ENCODE peak calls at places on chromosomes 11 and 22, in six cellular contexts. One of them, this sample, is unnamed.

GRCh38 chr11:119641991-119642745 is 86.8 kb downstream of the NECTIN1 start:
- DNase-seq in colonic mucosa: no peak
- DNase-seq in fibroblast of lung: peak
- DNase-seq in stomach: no peak
- DNase-seq in mesothelial cell of epicardium: no peak
- DNase-seq in AG04450: no peak
- DNase-seq in this sample: no peak

GRCh38 chr11:104570088-104570701 is 328.1 kb downstream of the CASP12 start:
- DNase-seq in mesothelial cell of epicardium: no peak
- DNase-seq in stomach: no peak
- DNase-seq in AG04450: no peak
- DNase-seq in fibroblast of lung: no peak
- DNase-seq in colonic mucosa: no peak
- DNase-seq in this sample: no peak

GRCh38 chr11:75523189-75523588 is 2.6 kb downstream of the GDPD5 start:
- DNase-seq in stomach: no peak
- DNase-seq in colonic mucosa: no peak
- DNase-seq in AG04450: no peak
- DNase-seq in mesothelial cell of epicardium: no peak
- DNase-seq in fibroblast of lung: no peak
- DNase-seq in this sample: no peak

GRCh38 chr11:69674267-69674885 is 777 bp downstream of the LTO1 start:
- DNase-seq in stomach: peak
- DNase-seq in AG04450: peak
- DNase-seq in mesothelial cell of epicardium: no peak
- DNase-seq in fibroblast of lung: peak
- DNase-seq in colonic mucosa: peak
- DNase-seq in this sample: no peak

GRCh38 chr11:107882095-107882820 is 23.7 kb upstream of the SLC35F2 start:
- DNase-seq in mesothelial cell of epicardium: no peak
- DNase-seq in colonic mucosa: no peak
- DNase-seq in fibroblast of lung: no peak
- DNase-seq in AG04450: no peak
- DNase-seq in stomach: no peak
- DNase-seq in this sample: no peak

GRCh38 chr11:126163779-126164178 is 47.7 kb downstream of the RPUSD4 start:
- DNase-seq in AG04450: no peak
- DNase-seq in fibroblast of lung: no peak
- DNase-seq in colonic mucosa: no peak
- DNase-seq in stomach: no peak
- DNase-seq in mesothelial cell of epicardium: no peak
- DNase-seq in this sample: no peak

GRCh38 chr11:69744435-69744834 is 30.7 kb downstream of the FGF4 start:
- DNase-seq in stomach: no peak
- DNase-seq in colonic mucosa: no peak
- DNase-seq in AG04450: peak
- DNase-seq in mesothelial cell of epicardium: no peak
- DNase-seq in fibroblast of lung: peak
- DNase-seq in this sample: no peak

GRCh38 chr11:103940542-103940941 is 95.9 kb upstream of the DDI1 start:
- DNase-seq in colonic mucosa: no peak
- DNase-seq in AG04450: no peak
- DNase-seq in mesothelial cell of epicardium: no peak
- DNase-seq in stomach: no peak
- DNase-seq in fibroblast of lung: no peak
- DNase-seq in this sample: no peak

GRCh38 chr22:24112188-24112587 is 69.1 kb upstream of the SUSD2 start:
- DNase-seq in AG04450: no peak
- DNase-seq in fibroblast of lung: no peak
- DNase-seq in colonic mucosa: no peak
- DNase-seq in stomach: no peak
- DNase-seq in mesothelial cell of epicardium: no peak
- DNase-seq in this sample: no peak

GRCh38 chr11:34065505-34066203 is 14.1 kb downstream of the CAPRIN1 start:
- DNase-seq in colonic mucosa: no peak
- DNase-seq in fibroblast of lung: peak
- DNase-seq in mesothelial cell of epicardium: no peak
- DNase-seq in AG04450: no peak
- DNase-seq in stomach: no peak
- DNase-seq in this sample: no peak

DNA sequence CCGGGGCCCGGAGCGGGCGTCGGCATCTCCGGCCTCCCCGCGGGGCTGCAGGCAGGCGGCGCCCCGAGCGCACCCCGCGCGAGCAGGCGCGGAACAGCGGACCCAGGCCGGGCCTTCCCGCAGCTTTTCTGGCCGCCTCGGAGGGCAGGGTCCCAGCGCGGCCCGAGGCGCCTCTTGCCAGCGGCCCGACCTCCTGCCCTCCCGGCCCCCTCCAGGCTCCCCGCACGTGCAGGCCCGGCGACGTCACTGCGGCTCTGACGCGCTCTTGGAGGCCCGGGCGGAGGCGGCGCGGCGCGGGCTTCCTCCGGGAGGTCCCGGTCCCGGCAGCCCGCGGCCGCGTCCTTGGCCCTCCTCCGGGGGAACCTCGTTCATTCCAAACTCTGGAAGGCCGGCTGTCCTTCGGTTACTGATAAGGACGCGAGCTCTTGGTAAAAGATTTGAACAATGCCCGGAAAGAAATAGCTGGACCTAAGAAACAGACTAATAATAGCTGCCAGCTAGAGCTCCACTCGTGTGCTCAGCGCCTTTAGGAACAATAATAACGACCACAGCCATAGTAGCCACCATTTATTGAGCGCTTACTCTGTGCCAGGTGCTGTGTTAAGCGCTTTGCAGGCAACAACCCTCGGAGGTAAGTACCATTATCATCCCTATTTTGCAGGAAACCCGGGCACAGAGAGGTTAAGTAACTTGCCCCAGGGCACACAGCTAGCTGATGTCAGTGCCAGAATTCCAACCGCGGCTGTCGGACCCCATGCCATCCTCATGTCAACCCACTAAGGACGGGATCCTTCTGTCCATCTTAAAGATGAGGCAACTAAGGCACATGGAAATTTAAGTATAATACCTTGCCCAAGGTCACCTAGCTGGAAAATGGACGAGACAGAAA is 39.1 kb upstream of the CREB3L1 start:
- DNase-seq in AG04450: no peak
- DNase-seq in fibroblast of lung: peak
- DNase-seq in mesothelial cell of epicardium: peak
- DNase-seq in stomach: peak
- DNase-seq in colonic mucosa: peak
- DNase-seq in this sample: no peak
- TF ChIP-seq CTCF in AG04450: no peak
- TF ChIP-seq CTCF in fibroblast of lung: no peak
- TF ChIP-seq CTCF in mesothelial cell of epicardium: no peak
- TF ChIP-seq CTCF in stomach: no peak
- TF ChIP-seq CTCF in colonic mucosa: no peak
- TF ChIP-seq CTCF in this sample: peak

GRCh38 chr11:45846974-45847907 is at the start of gene CRY2:
- DNase-seq in colonic mucosa: peak
- DNase-seq in mesothelial cell of epicardium: peak
- DNase-seq in AG04450: peak
- DNase-seq in stomach: peak
- DNase-seq in fibroblast of lung: peak
- DNase-seq in this sample: peak

GRCh38 chr11:45850446-45850845 is 3.2 kb downstream of the CRY2 start:
- DNase-seq in AG04450: no peak
- DNase-seq in fibroblast of lung: no peak
- DNase-seq in mesothelial cell of epicardium: no peak
- DNase-seq in stomach: no peak
- DNase-seq in colonic mucosa: no peak
- DNase-seq in this sample: no peak

GRCh38 chr11:45847908-45848316 is 637 bp downstream of the CRY2 start:
- DNase-seq in colonic mucosa: peak
- DNase-seq in mesothelial cell of epicardium: peak
- DNase-seq in stomach: peak
- DNase-seq in AG04450: no peak
- DNase-seq in fibroblast of lung: peak
- DNase-seq in this sample: no peak

GRCh38 chr11:45846174-45846675 is 1.1 kb upstream of the CRY2 start:
- DNase-seq in fibroblast of lung: no peak
- DNase-seq in AG04450: no peak
- DNase-seq in stomach: no peak
- DNase-seq in colonic mucosa: no peak
- DNase-seq in mesothelial cell of epicardium: no peak
- DNase-seq in this sample: no peak

DNA sequence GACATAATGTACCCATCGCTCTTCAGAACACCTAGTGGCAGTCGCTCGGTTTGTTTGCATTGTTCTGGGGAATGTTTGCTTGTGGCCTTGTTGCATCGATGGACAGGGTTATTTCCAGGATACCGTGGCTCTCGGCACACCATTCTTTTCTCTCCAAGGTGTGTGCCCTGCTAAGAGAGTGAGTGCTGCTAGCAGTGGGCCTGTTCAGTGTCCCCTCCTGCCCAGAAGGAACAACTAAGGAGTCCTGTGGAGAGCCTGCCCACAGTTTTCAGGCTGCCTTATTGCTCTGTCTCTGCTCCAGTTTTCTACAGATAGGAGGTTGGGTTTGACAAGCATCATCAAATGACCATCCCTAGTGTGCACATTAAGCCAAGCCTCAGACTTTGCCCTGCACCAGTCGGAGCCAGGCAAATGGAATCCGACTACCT is 1.4 kb downstream of the CRY2 start:
- DNase-seq in AG04450: no peak
- DNase-seq in fibroblast of lung: no peak
- DNase-seq in stomach: peak
- DNase-seq in mesothelial cell of epicardium: no peak
- DNase-seq in colonic mucosa: no peak
- DNase-seq in this sample: no peak
- TF ChIP-seq CTCF in AG04450: no peak
- TF ChIP-seq CTCF in fibroblast of lung: no peak
- TF ChIP-seq CTCF in stomach: no peak
- TF ChIP-seq CTCF in mesothelial cell of epicardium: no peak
- TF ChIP-seq CTCF in colonic mucosa: no peak
- TF ChIP-seq CTCF in this sample: no peak

GRCh38 chr11:4921796-4922195 is 2.3 kb downstream of the OR51G1 start:
- DNase-seq in AG04450: no peak
- DNase-seq in fibroblast of lung: no peak
- DNase-seq in colonic mucosa: no peak
- DNase-seq in mesothelial cell of epicardium: no peak
- DNase-seq in stomach: no peak
- DNase-seq in this sample: no peak
- TF ChIP-seq CTCF in AG04450: no peak
- TF ChIP-seq CTCF in fibroblast of lung: no peak
- TF ChIP-seq CTCF in colonic mucosa: no peak
- TF ChIP-seq CTCF in mesothelial cell of epicardium: no peak
- TF ChIP-seq CTCF in stomach: no peak
- TF ChIP-seq CTCF in this sample: no peak

GRCh38 chr22:25898707-25899365 is 156.8 kb downstream of the MYO18B start:
- DNase-seq in stomach: no peak
- DNase-seq in colonic mucosa: no peak
- DNase-seq in AG04450: no peak
- DNase-seq in fibroblast of lung: no peak
- DNase-seq in mesothelial cell of epicardium: no peak
- DNase-seq in this sample: no peak
- TF ChIP-seq CTCF in stomach: no peak
- TF ChIP-seq CTCF in colonic mucosa: no peak
- TF ChIP-seq CTCF in AG04450: no peak
- TF ChIP-seq CTCF in fibroblast of lung: no peak
- TF ChIP-seq CTCF in mesothelial cell of epicardium: no peak
- TF ChIP-seq CTCF in this sample: no peak

DNA sequence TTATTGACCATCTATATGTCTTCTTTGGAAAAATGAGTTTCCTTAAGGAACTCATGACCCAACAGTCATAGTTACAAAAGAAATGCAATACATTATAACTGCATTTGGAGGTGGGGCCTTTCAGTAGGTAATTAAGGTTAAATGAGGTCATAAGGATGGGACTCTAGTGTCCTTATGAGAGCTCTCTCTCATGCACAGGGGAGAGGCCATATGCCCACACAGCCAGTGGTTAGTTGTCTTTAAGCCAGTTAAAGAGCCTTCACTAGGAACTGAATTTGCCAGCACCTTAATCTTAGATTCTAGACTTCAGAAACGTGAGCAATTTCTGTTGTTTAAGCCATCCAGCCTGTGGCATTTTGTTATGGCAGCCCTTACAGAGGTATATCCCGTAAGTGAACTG is 27.3 kb downstream of the INTS4 start:
- DNase-seq in AG04450: no peak
- DNase-seq in fibroblast of lung: no peak
- DNase-seq in mesothelial cell of epicardium: no peak
- DNase-seq in stomach: no peak
- DNase-seq in colonic mucosa: no peak
- DNase-seq in this sample: no peak
- TF ChIP-seq CTCF in AG04450: no peak
- TF ChIP-seq CTCF in fibroblast of lung: no peak
- TF ChIP-seq CTCF in mesothelial cell of epicardium: no peak
- TF ChIP-seq CTCF in stomach: no peak
- TF ChIP-seq CTCF in colonic mucosa: no peak
- TF ChIP-seq CTCF in this sample: no peak

DNA sequence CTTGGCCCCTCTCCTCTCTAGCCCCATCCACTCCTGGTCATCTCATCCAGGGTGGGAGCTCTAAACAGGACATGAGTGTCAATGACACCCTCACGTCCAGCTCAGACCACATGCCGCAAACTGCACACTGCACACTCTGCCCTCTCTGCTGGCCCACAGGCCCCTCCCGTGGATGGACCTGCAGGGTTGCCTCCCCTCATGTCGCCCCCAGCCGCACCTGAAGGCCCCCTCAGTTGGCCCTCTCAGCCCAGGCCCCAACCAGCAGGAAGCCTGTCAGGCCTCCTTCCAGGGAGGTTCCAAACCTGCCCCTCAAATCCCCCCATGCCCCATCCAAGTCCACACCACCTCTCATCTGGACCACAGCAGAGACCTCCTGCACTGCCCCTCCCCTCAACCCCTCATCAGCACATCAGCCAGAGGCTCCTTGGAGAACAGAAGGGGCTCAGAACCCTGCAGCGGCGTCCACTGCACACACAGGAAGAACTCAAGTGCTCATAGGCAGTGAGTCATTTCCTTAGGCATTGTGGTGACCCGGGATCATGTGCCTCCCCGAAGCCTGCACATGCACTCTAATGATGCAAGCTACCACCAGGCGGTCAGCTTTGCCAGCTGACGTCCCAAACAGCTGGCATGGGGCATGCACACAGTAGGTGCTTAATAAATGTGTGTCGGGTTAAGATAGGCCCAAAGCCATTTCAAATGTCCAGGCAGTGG is 12.9 kb upstream of the CDKN1C start:
- DNase-seq in mesothelial cell of epicardium: no peak
- DNase-seq in AG04450: peak
- DNase-seq in fibroblast of lung: peak
- DNase-seq in colonic mucosa: peak
- DNase-seq in stomach: peak
- DNase-seq in this sample: peak
- TF ChIP-seq CTCF in mesothelial cell of epicardium: no peak
- TF ChIP-seq CTCF in AG04450: no peak
- TF ChIP-seq CTCF in fibroblast of lung: no peak
- TF ChIP-seq CTCF in colonic mucosa: no peak
- TF ChIP-seq CTCF in stomach: no peak
- TF ChIP-seq CTCF in this sample: no peak

GRCh38 chr11:40295466-40295865 is 1164.0 kb downstream of the LRRC4C start:
- DNase-seq in AG04450: no peak
- DNase-seq in fibroblast of lung: no peak
- DNase-seq in colonic mucosa: no peak
- DNase-seq in mesothelial cell of epicardium: no peak
- DNase-seq in stomach: no peak
- DNase-seq in this sample: no peak
- TF ChIP-seq CTCF in AG04450: no peak
- TF ChIP-seq CTCF in fibroblast of lung: no peak
- TF ChIP-seq CTCF in colonic mucosa: no peak
- TF ChIP-seq CTCF in mesothelial cell of epicardium: no peak
- TF ChIP-seq CTCF in stomach: no peak
- TF ChIP-seq CTCF in this sample: no peak

GRCh38 chr11:44977493-44977984 is 26.9 kb upstream of the TP53I11 start:
- DNase-seq in mesothelial cell of epicardium: no peak
- DNase-seq in colonic mucosa: no peak
- DNase-seq in AG04450: no peak
- DNase-seq in fibroblast of lung: no peak
- DNase-seq in stomach: peak
- DNase-seq in this sample: no peak
- TF ChIP-seq CTCF in mesothelial cell of epicardium: no peak
- TF ChIP-seq CTCF in colonic mucosa: peak
- TF ChIP-seq CTCF in AG04450: no peak
- TF ChIP-seq CTCF in fibroblast of lung: peak
- TF ChIP-seq CTCF in stomach: no peak
- TF ChIP-seq CTCF in this sample: no peak